ENCODE peak calls at places on chromosomes 12 and 14, in seven cellular contexts. K is hepatocyte, M is neural progenitor cell, N is HCT116, B is SK-N-SH, Z is PC-3, I is MM.1S. H is an unnamed sample. For H3K4me1, the result is how much of the 10 kb centered on the place peaks cover.

GRCh38 chr14:30005114-30005698 is 77.6 kb upstream of the PRKD1 start:
- DNase-seq in I (peak), M (peak), Z (peak), K (peak), N (no peak), B (peak), H (no peak)

GRCh38 chr14:100076630-100077029 is 11.4 kb downstream of the EVL start:
- DNase-seq in K (peak), B (no peak), N (no peak), Z (peak), M (no peak), I (no peak), H (no peak)

GRCh38 chr14:22882529-22883190 is 362 bp upstream of the REM2 start:
- DNase-seq in M (peak), I (no peak), N (peak), B (peak), K (peak), Z (peak), H (peak)

GRCh38 chr14:23543403-23543802 is 8.2 kb downstream of the ZFHX2 start:
- DNase-seq in K (no peak), B (no peak), I (no peak), Z (no peak), M (no peak), N (no peak), H (no peak)

GRCh38 chr12:69096669-69097364 is 142.6 kb upstream of the CPSF6 start:
- DNase-seq in Z (peak), K (no peak), I (no peak), N (no peak), M (no peak), B (no peak), H (no peak)

GRCh38 chr12:77368379-77368778 is 303.0 kb upstream of the E2F7 start:
- DNase-seq in I (no peak), N (no peak), K (no peak), B (no peak), Z (no peak), M (no peak), H (no peak)

GRCh38 chr14:47103781-47104180 is 452.2 kb upstream of the RPL10L start:
- DNase-seq in K (no peak), M (no peak), Z (no peak), B (no peak), N (no peak), I (no peak), H (no peak)

GRCh38 chr12:48005750-48006021 is 1.4 kb upstream of the COL2A1 start:
- DNase-seq in M (no peak), N (no peak), B (no peak), K (no peak), I (no peak), Z (no peak), H (no peak)

GRCh38 chr12:45775465-45775864 is 46.0 kb downstream of the ARID2 start:
- DNase-seq in K (no peak), M (no peak), B (no peak), N (no peak), I (no peak), Z (no peak), H (no peak)

GRCh38 chr12:53476769-53477209 is 22.5 kb downstream of the MAP3K12 start:
- DNase-seq in B (peak), K (no peak), M (peak), I (peak), Z (peak), N (no peak), H (peak)
- H3K4me1 ChIP-seq in B (under half), K (under half), M (half or more), I (half or more), Z (under half), N (under half), H (under half)

GRCh38 chr14:93185333-93185688 is 194 bp downstream of the LYSET start:
- DNase-seq in I (peak), Z (peak), K (no peak), B (no peak), N (no peak), M (no peak), H (no peak)

GRCh38 chr14:93186461-93186860 is 1.3 kb downstream of the LYSET start:
- DNase-seq in N (no peak), M (no peak), I (no peak), Z (no peak), K (no peak), B (no peak), H (no peak)

GRCh38 chr14:93183596-93184317 is 940 bp downstream of the MOAP1 start:
- DNase-seq in B (peak), M (no peak), I (no peak), Z (no peak), K (no peak), N (no peak), H (peak)

GRCh38 chr14:93186961-93187360 is 1.8 kb downstream of the LYSET start:
- DNase-seq in Z (no peak), K (no peak), B (no peak), M (no peak), I (no peak), N (no peak), H (no peak)

GRCh38 chr14:93184391-93185332 is at the start of the genes LYSET and MOAP1:
- DNase-seq in M (peak), Z (peak), N (no peak), K (peak), B (peak), I (peak), H (peak)
- TF ChIP-seq EZH2phosphoT487 in M (no peak), Z (peak), N (no peak), K (no peak), B (no peak), I (no peak), H (no peak)

DNA sequence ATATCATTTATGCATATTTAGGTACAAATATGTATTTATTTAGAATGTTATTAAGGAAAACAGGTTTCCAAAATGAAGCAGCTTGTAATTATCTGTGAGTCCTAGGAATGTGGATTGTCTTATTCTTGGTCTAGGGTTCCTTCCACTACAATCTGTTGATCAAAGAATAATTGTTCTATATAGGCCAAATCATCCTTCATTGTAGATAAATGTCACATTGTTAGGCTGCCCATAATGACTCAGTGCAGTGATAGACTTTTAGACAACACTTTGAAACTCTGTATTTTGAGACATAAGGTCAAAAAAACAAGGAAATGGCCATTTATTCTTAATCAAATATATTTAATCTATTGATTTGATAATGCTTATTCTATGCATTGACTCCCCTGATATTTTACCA is 283.0 kb downstream of the ACSS3 start:
- DNase-seq in K (no peak), B (no peak), N (no peak), M (no peak), Z (no peak), I (no peak), H (no peak)
- H3K4me1 ChIP-seq in K (under half), B (under half), N (under half), M (under half), Z (under half), I (under half), H (under half)

GRCh38 chr14:103186894-103187586 is 63.8 kb downstream of the TNFAIP2 start:
- DNase-seq in B (no peak), K (peak), N (no peak), M (peak), Z (no peak), I (no peak), H (no peak)

GRCh38 chr14:103189481-103190470 is 66.5 kb downstream of the TNFAIP2 start:
- DNase-seq in N (no peak), B (no peak), M (peak), Z (no peak), I (no peak), K (no peak), H (no peak)

GRCh38 chr14:103190731-103191130 is 67.5 kb downstream of the TNFAIP2 start:
- DNase-seq in Z (no peak), I (no peak), N (no peak), K (no peak), M (no peak), B (no peak), H (no peak)

GRCh38 chr14:103187911-103188310 is 64.7 kb downstream of the TNFAIP2 start:
- DNase-seq in M (no peak), Z (no peak), I (no peak), B (no peak), K (no peak), N (no peak), H (no peak)

GRCh38 chr14:103188691-103189480 is 65.6 kb downstream of the TNFAIP2 start:
- DNase-seq in I (no peak), Z (no peak), M (peak), B (peak), N (no peak), K (peak), H (no peak)
- TF ChIP-seq EZH2phosphoT487 in I (no peak), Z (no peak), M (peak), B (no peak), N (no peak), K (no peak), H (no peak)

DNA sequence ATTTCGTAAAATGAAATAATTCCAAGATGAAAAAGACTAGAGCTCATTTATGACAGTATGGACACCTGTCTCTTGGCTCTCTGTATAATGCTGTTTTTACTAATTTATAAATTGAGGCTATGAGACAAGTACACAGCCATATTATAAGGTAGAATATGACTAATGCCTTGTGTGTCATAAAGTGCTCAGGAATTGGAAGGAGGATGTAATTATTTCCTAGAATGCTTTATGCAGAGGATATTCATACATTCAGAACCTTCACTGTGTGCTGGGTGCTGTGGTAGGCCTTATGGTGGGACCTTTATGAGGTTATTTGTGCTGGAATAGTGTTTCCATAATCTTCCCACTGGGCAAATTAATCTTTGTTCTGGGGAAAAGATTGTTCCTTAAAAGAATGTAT is 13.3 kb downstream of the PCNX1 start:
- DNase-seq in N (no peak), Z (peak), I (no peak), K (no peak), M (no peak), B (no peak), H (no peak)
- H3K4me1 ChIP-seq in N (under half), Z (under half), I (under half), K (under half), M (under half), B (under half), H (under half)

GRCh38 chr14:64654931-64655330 is 49.3 kb upstream of the PLEKHG3 start:
- DNase-seq in B (no peak), N (no peak), I (no peak), K (no peak), M (no peak), Z (no peak), H (no peak)
- TF ChIP-seq EZH2phosphoT487 in B (no peak), N (no peak), I (no peak), K (no peak), M (no peak), Z (no peak), H (no peak)